ENCODE peak calls at places on chromosome 15, in four cellular contexts. U is RWPE1; V is CD8-positive, alpha-beta T cell; O is type B pancreatic cell. H is an unnamed sample.

GRCh38 chr15:47769166-47769565 is 51.9 kb downstream of the SEMA6D start:
- DNase-seq in U (no peak), V (no peak), O (no peak), H (no peak)

GRCh38 chr15:93997071-93997658 is 234.2 kb upstream of the MCTP2 start:
- DNase-seq in U (peak), V (no peak), O (no peak), H (no peak)

GRCh38 chr15:40405501-40406381 is at the start of gene IVD:
- DNase-seq in U (peak), V (peak), O (peak), H (peak)

GRCh38 chr15:36177590-36178281 is 401.7 kb upstream of the CDIN1 start:
- DNase-seq in U (no peak), V (no peak), O (no peak), H (no peak)

GRCh38 chr15:72285927-72286516 is 13.7 kb upstream of the PARP6 start:
- DNase-seq in U (peak), V (peak), O (no peak), H (peak)

GRCh38 chr15:28105793-28106192 is 6.7 kb upstream of the OCA2 start:
- DNase-seq in U (no peak), V (no peak), O (no peak), H (no peak)

GRCh38 chr15:80480909-80481308 is 76.7 kb downstream of the ARNT2 start:
- DNase-seq in U (no peak), V (no peak), O (no peak), H (no peak)

GRCh38 chr15:49103002-49103401 is 52.4 kb downstream of the COPS2 start:
- DNase-seq in U (no peak), V (no peak), O (no peak), H (no peak)

GRCh38 chr15:47588968-47589367 is 128.3 kb upstream of the SEMA6D start:
- DNase-seq in U (no peak), V (no peak), O (no peak), H (no peak)

GRCh38 chr15:20351448-20351961 is 190.1 kb downstream of the GOLGA6L6 start:
- DNase-seq in U (no peak), V (no peak), O (peak), H (no peak)

GRCh38 chr15:88108991-88109390 is 147.5 kb downstream of the NTRK3 start:
- DNase-seq in U (no peak), V (no peak), O (no peak), H (no peak)

GRCh38 chr15:74131618-74132191 is 1.3 kb downstream of the ISLR2 start:
- DNase-seq in U (no peak), V (no peak), O (no peak), H (no peak)

GRCh38 chr15:74129411-74130088 is 836 bp upstream of the ISLR2 start:
- DNase-seq in U (no peak), V (no peak), O (no peak), H (peak)

GRCh38 chr15:74130089-74130848 is at the start of gene ISLR2:
- DNase-seq in U (no peak), V (no peak), O (no peak), H (peak)

GRCh38 chr15:74132681-74133070 is 2.3 kb downstream of the ISLR2 start:
- DNase-seq in U (no peak), V (no peak), O (no peak), H (no peak)

GRCh38 chr15:74130849-74131617 is 647 bp downstream of the ISLR2 start:
- DNase-seq in U (no peak), V (no peak), O (no peak), H (no peak)
- TF ChIP-seq CTCF in U (no peak), V (no peak), O (no peak), H (no peak)

DNA sequence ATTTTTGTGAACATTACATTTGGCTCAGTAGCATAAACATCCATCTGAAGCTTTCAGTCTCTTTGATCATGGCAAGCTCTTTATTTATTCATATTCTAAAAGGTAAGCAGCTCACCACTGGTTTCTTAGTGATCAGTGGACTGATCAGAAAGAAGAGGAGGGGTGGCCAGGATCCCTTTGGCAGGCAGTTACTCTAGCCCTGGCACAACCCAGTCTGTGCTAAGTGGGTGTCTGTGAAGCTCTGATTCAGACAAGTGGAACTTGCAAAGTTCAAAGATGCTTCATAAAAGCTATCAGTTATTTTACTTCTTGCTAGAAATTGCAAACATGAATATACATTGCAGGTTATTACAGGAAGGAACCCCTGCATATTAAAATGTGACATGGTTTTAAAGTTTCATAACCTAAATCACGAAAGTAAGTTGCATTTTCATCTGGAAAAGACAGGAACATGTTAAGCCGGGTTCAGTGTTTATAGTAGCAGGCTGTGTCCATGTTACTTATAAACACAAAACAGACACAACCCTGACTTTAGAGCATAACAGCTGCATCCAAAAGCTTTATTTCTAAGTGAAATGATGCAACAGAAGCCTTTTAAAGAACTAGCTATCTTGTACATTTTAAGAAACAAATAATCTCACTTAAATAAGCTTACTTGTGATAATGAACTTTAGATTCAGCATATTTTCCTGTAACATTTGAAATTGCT is 785.3 kb downstream of the MCTP2 start:
- DNase-seq in U (no peak), V (no peak), O (no peak), H (no peak)
- TF ChIP-seq CTCF in U (no peak), V (no peak), O (no peak), H (no peak)

GRCh38 chr15:78640527-78640839 is 527 bp downstream of the CHRNB4 start:
- DNase-seq in U (no peak), V (no peak), O (no peak), H (no peak)

GRCh38 chr15:78638658-78639314 is 2.2 kb downstream of the CHRNB4 start:
- DNase-seq in U (peak), V (peak), O (peak), H (peak)

GRCh38 chr15:78641876-78642275 is 866 bp upstream of the CHRNB4 start:
- DNase-seq in U (no peak), V (no peak), O (no peak), H (no peak)

GRCh38 chr15:78642341-78642740 is 1.3 kb upstream of the CHRNB4 start:
- DNase-seq in U (no peak), V (no peak), O (no peak), H (no peak)

GRCh38 chr15:78640840-78641733 is at the start of gene CHRNB4:
- DNase-seq in U (peak), V (no peak), O (no peak), H (peak)
- TF ChIP-seq CTCF in U (no peak), V (no peak), O (no peak), H (no peak)

GRCh38 chr15:44194397-44195150 is 497 bp downstream of the FRMD5 start:
- DNase-seq in U (peak), V (peak), O (peak), H (peak)
- TF ChIP-seq CTCF in U (no peak), V (no peak), O (no peak), H (no peak)

DNA sequence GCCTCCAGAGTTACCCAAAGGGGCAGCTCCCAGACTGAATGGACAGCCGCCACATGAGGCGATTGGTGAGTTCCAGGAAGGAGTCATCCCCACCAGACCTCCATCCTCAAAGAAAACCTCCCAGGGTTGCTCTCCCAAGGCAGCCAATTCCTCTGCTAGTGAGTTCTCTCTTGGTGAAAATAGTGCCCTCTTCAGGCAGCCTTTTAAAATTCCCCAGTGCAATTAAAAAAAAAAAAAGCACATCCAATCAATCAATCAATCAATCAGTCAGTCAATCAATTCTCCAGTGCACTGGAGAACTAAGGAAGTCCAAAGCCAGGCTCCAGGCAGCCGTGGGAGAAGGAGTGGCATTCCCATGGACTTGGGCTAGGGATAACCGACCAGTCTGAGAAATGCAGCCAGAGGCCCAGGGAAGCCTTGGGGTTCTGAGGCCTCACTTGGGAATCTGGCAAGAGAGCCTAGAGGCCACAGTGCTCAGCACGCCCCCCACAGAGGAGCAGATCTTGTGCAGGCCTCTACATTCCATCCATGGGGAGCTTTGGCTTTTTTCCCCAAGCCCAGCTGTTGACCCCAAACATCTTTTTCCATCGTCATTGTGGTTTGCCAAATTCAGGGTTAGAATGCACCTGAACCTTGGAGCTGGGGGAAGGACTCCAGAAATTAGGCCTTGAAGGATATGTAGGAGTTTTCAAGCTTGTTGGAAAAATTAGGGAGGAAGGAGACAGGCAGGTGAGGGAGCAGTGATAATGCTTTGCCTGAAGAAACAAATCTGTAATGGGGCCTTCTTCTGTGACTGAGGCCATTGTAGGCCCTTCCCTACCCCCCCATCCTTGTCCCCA is 4.8 kb downstream of the PAQR5 start:
- DNase-seq in U (no peak), V (no peak), O (no peak), H (no peak)
- TF ChIP-seq CTCF in U (no peak), V (no peak), O (peak), H (no peak)

DNA sequence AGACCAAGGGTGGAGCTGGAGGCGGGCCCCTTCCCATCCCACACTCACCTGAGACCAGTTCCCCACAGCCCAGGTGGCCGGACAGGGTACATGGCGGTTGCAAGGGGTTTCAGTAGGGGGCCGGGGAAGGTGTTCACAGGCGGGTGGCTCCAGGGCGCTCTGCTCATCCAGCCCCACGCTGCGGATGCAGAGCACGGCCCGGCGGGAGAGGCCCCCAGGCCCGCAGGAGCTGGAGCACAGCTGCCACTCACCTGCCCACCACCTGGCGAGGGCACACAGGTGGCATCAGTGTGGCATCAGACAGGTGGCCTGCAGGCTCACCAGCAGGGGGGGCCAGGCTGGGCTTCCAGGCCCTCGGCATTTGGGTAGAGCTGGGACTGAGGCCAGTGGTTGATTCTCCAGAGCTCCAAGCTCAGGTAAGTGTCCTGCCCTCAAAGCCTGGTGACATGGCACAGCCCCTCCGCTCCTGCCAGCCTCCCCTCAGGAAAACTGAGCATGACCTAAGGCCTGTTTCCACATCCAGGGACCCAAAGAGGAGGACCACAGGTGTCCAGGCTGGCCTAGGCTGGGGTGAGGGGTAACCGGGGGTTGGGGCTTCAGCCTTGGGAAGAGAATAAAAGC is 43.8 kb downstream of the ADAMTS7 start:
- DNase-seq in U (no peak), V (no peak), O (no peak), H (no peak)
- TF ChIP-seq CTCF in U (no peak), V (no peak), O (no peak), H (no peak)

DNA sequence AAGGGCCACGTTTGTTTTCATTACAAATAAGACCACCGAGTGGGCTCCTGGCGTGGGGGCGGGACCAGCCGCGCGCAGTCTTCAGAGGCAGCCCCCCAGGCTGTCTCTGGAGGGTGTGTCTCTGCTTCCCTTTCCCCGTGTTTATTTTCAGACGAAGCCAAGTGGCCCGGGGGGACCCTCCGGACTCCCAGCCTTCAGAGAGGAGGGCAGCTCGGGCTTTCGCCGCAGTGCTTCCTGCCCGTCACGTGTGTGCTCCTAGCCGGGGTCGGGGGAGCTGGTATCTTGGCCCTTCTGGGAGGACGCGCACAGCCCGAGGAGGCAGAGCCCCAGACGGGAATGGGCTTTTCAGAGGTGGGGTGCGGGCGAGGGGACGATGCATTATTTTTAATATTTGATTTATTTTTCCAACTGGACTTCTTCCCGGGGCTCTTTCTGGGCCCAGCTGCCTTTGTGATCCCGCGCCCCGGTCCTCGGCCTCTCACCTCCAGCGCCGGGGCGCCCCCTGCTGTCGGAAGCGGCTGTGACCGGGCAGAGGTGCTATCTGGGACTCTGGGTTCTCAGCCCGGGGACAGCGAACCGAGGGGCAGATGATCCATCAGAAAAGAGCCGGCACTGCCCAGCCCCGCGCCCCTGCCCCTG is 69.9 kb upstream of the CGNL1 start:
- DNase-seq in U (peak), V (peak), O (peak), H (peak)
- TF ChIP-seq CTCF in U (peak), V (peak), O (peak), H (peak)

H was measured in glutamatergic neuron.